ENCODE peak calls at places on chromosome 9, in seven cellular contexts. B is nephron progenitor cell, U is IMR-90, C is GM20000, J is BE2C, A is AG09309, V is right atrium auricular region. K is an unnamed sample.

GRCh38 chr9:14780251-14780650 is 57.7 kb upstream of the CER1 start:
- DNase-seq in B (no peak), U (no peak), C (no peak), J (peak; percentile 13), A (no peak), V (no peak), K (no peak)

GRCh38 chr9:4243113-4243512 is 56.8 kb downstream of the GLIS3 start:
- DNase-seq in B (no peak), U (no peak), C (no peak), J (no peak), A (no peak), V (no peak), K (no peak)

GRCh38 chr9:125161284-125161918 is 18.1 kb upstream of the SCAI start:
- DNase-seq in B (no peak), U (no peak), C (no peak), J (no peak), A (no peak), V (no peak), K (no peak)

GRCh38 chr9:16119861-16120641 is 567.2 kb downstream of the CCDC171 start:
- DNase-seq in B (no peak), U (peak; percentile 64), C (no peak), J (no peak), A (no peak), V (no peak), K (no peak)

GRCh38 chr9:133897675-133898074 is 94.4 kb downstream of the VAV2 start:
- DNase-seq in B (no peak), U (no peak), C (no peak), J (peak; percentile 81), A (no peak), V (no peak), K (no peak)

GRCh38 chr9:127754761-127755557 is 19.9 kb upstream of the TOR2A start:
- DNase-seq in B (peak; percentile 71), U (no peak), C (no peak), J (peak; percentile 81), A (no peak), V (no peak), K (no peak)

GRCh38 chr9:37949576-37949975 is 45.6 kb upstream of the SLC25A51 start:
- DNase-seq in B (no peak), U (no peak), C (no peak), J (no peak), A (no peak), V (no peak), K (no peak)

GRCh38 chr9:76412638-76413037 is 18.4 kb upstream of the RFK start:
- DNase-seq in B (no peak), U (no peak), C (no peak), J (no peak), A (no peak), V (no peak), K (no peak)

GRCh38 chr9:137304383-137305059 is 2.5 kb upstream of the NRARP start:
- DNase-seq in B (peak; percentile 42), U (no peak), C (no peak), J (peak; percentile 28), A (no peak), V (no peak), K (no peak)

GRCh38 chr9:15373201-15373530 is 49.5 kb upstream of the SNAPC3 start:
- DNase-seq in B (no peak), U (peak; percentile 94), C (no peak), J (no peak), A (no peak), V (no peak), K (no peak)

GRCh38 chr9:134372621-134373267 is 46.5 kb downstream of the RXRA start:
- DNase-seq in B (no peak), U (no peak), C (no peak), J (no peak), A (no peak), V (peak; percentile 82), K (no peak)

GRCh38 chr9:124139001-124139400 is 118.7 kb upstream of the NEK6 start:
- DNase-seq in B (no peak), U (peak; percentile 75), C (no peak), J (no peak), A (peak; percentile 61), V (no peak), K (no peak)

GRCh38 chr9:6877671-6878161 is 119.9 kb downstream of the KDM4C start:
- DNase-seq in B (no peak), U (peak; percentile 83), C (no peak), J (no peak), A (peak; percentile 13), V (no peak), K (no peak)

GRCh38 chr9:116087751-116088194 is 65.8 kb upstream of the PAPPA start:
- DNase-seq in B (no peak), U (peak; percentile 85), C (no peak), J (no peak), A (no peak), V (no peak), K (no peak)

GRCh38 chr9:122379340-122379739 is 8.5 kb downstream of the PTGS1 start:
- DNase-seq in B (no peak), U (no peak), C (no peak), J (no peak), A (no peak), V (no peak), K (no peak)

GRCh38 chr9:122684851-122685250 is 9.9 kb downstream of the OR1L3 start:
- DNase-seq in B (no peak), U (no peak), C (no peak), J (no peak), A (no peak), V (no peak), K (no peak)

GRCh38 chr9:104961238-104961637 is 33.3 kb upstream of the ABCA1 start:
- DNase-seq in B (peak; percentile 12), U (peak; percentile 83), C (peak; percentile 27), J (peak; percentile 55), A (no peak), V (no peak), K (peak; percentile 37)

GRCh38 chr9:127360829-127361228 is 36.1 kb upstream of the SLC2A8 start:
- DNase-seq in B (peak; percentile 10), U (peak; percentile 20), C (no peak), J (peak; percentile 33), A (no peak), V (no peak), K (no peak)

GRCh38 chr9:81193362-81194339 is 495.7 kb downstream of the TLE1 start:
- DNase-seq in B (no peak), U (no peak), C (no peak), J (no peak), A (no peak), V (no peak), K (no peak)

GRCh38 chr9:33765411-33765810 is 29.9 kb upstream of the PRSS3 start:
- DNase-seq in B (no peak), U (peak; percentile 70), C (no peak), J (no peak), A (no peak), V (no peak), K (no peak)

GRCh38 chr9:108052431-108053080 is 563.0 kb upstream of the KLF4 start:
- DNase-seq in B (no peak), U (no peak), C (no peak), J (no peak), A (no peak), V (no peak), K (no peak)

GRCh38 chr9:134568116-134568515 is 73.5 kb upstream of the COL5A1 start:
- DNase-seq in B (no peak), U (no peak), C (no peak), J (no peak), A (no peak), V (peak; percentile 50), K (no peak)

GRCh38 chr9:129858167-129858962 is 23.1 kb downstream of the USP20 start:
- DNase-seq in B (no peak), U (no peak), C (no peak), J (no peak), A (no peak), V (no peak), K (no peak)
- TF ChIP-seq CTCF in B (no peak), U (no peak), C (no peak), J (no peak), A (no peak), V (no peak), K (no peak)

DNA sequence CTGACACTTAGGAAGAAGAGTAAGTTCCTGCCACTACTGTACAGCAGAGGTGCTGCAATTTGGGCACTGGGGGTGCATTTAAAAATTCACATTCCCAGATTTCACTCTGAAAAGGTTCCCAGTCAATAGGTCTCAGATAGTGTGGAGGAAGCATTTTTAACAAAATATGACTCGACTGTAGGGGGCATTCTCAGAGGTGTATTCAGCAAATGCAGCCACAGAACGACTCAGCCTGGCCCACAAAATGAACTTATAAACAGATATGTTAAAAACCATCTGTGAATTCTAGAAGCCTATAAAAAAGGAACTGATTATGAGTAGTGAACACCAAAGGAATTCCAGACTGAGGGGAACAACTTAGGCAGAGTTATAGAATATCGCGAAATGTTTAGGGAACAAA is 31.1 kb downstream of the MLLT3 start:
- DNase-seq in B (no peak), U (peak; percentile 69), C (no peak), J (no peak), A (no peak), V (no peak), K (no peak)
- TF ChIP-seq CTCF in B (no peak), U (peak; percentile 13), C (no peak), J (no peak), A (no peak), V (no peak), K (no peak)

GRCh38 chr9:20271723-20272122 is 350.6 kb downstream of the MLLT3 start:
- DNase-seq in B (no peak), U (no peak), C (no peak), J (no peak), A (no peak), V (no peak), K (no peak)
- TF ChIP-seq CTCF in B (peak; percentile 10), U (no peak), C (no peak), J (no peak), A (no peak), V (no peak), K (no peak)

DNA sequence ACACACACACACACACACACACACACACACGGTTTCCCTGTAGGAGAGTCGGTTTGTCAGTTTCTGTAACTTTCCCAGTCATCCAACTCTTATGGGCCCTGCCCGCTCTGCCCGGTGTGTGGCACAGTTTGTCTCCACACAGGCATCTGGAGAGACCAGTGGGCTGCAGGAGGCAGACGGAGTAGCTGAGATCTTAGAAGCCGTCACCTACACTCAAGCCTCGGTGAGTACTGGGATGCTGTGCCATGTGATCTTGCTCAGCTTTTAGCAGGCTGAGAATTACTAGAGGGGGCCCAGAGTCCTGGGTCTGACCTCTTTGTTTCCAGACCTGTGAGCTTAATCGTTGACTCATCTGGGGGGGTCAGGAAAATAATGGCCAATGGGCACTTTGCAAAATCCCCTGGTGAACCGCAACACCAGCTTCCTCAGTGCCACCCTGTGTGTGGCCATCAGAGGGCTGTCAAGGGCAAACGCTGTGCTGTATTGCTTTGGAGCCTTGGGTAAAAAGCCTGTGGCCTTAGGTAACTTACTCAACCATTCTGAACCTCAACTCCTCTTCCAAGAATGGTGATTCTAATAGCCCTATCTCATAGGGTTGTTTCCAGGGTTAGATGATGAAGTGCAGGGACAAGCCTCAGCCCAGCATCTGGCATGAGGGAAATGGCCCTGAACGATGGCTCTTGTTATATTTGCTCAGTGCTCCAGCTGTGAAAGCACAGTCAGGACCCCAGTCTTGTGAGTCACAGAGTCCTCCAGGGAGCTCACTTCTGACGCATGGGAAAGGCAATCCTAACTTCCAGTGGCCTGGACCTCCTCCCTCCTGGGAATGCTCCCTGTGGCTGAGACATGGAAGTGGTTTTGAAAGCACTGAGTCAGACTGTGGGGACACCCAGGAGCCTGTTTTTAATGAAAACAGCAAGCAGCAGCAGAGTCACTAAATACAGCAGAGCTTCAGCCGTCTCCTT is 45.6 kb downstream of the COL15A1 start:
- DNase-seq in B (no peak), U (peak; percentile 100), C (no peak), J (no peak), A (peak; percentile 98), V (peak; percentile 96), K (no peak)
- TF ChIP-seq CTCF in B (no peak), U (peak; percentile 12), C (no peak), J (no peak), A (peak; percentile 25), V (no peak), K (no peak)